ENCODE peak calls at places on chromosomes 13 and 19, in eight cellular contexts. I, Q, F, Y, U, N, E and V are unnamed samples.

GRCh38 chr19:47714339-47714738 is 1.1 kb downstream of the EHD2 start:
- DNase-seq in E (no peak), I (no peak), F (no peak), U (no peak), Y (no peak), Q (no peak), N (no peak), V (no peak)

GRCh38 chr19:6587093-6587820 is 3.7 kb downstream of the CD70 start:
- DNase-seq in U (no peak), Q (no peak), F (no peak), E (no peak), N (peak), Y (no peak), I (peak), V (no peak)

GRCh38 chr13:27965343-27965739 is 3.8 kb downstream of the CDX2 start:
- DNase-seq in N (no peak), E (no peak), U (no peak), F (no peak), Y (no peak), Q (no peak), I (no peak), V (no peak)

GRCh38 chr13:51923983-51924539 is 62.3 kb downstream of the CCDC70 start:
- DNase-seq in I (no peak), N (peak), Q (no peak), U (no peak), Y (no peak), F (no peak), E (no peak), V (no peak)

GRCh38 chr19:51799311-51799997 is 4.5 kb downstream of the FPR3 start:
- DNase-seq in I (peak), Y (peak), Q (peak), N (no peak), U (no peak), E (peak), F (peak), V (peak)

GRCh38 chr19:51142119-51142518 is at the start of gene SIGLEC7:
- DNase-seq in Q (peak), Y (no peak), U (no peak), E (peak), N (no peak), F (peak), I (no peak), V (no peak)

GRCh38 chr19:58381460-58382220 is 810 bp upstream of the ZNF837 start:
- DNase-seq in F (peak), N (no peak), E (no peak), Y (no peak), Q (no peak), U (no peak), I (no peak), V (no peak)

GRCh38 chr13:107339209-107339608 is 771.3 kb upstream of the ARGLU1 start:
- DNase-seq in U (no peak), Q (no peak), I (no peak), E (no peak), Y (peak), F (no peak), N (no peak), V (no peak)

GRCh38 chr13:113490496-113491417 is at the start of gene DCUN1D2:
- DNase-seq in I (peak), Q (peak), U (peak), F (peak), Y (peak), N (peak), E (peak), V (peak)

GRCh38 chr19:48644839-48645651 is 942 bp downstream of the CA11 start:
- DNase-seq in F (peak), E (peak), U (peak), Y (peak), Q (peak), N (peak), I (peak), V (peak)

GRCh38 chr19:51019544-51019925 is at the start of gene KLK10:
- DNase-seq in I (no peak), Y (no peak), Q (no peak), N (no peak), E (no peak), U (no peak), F (no peak), V (no peak)

GRCh38 chr19:46251415-46251814 is 21.9 kb downstream of the IGFL1 start:
- DNase-seq in Q (no peak), E (no peak), Y (no peak), N (no peak), F (no peak), U (no peak), I (no peak), V (peak)

GRCh38 chr13:25840261-25840660 is 211.6 kb downstream of the SHISA2 start:
- DNase-seq in U (no peak), E (no peak), Y (peak), N (no peak), Q (no peak), F (no peak), I (peak), V (no peak)

GRCh38 chr13:44263920-44264610 is 109.6 kb upstream of the SERP2 start:
- DNase-seq in U (no peak), E (no peak), Y (peak), F (no peak), I (no peak), N (no peak), Q (peak), V (no peak)

GRCh38 chr13:26377038-26377437 is 123.1 kb downstream of the CDK8 start:
- DNase-seq in U (peak), Y (peak), N (peak), F (no peak), I (peak), Q (no peak), E (peak), V (peak)

GRCh38 chr13:48542138-48542537 is 9.3 kb upstream of the RCBTB2 start:
- DNase-seq in F (no peak), I (no peak), Y (no peak), E (no peak), U (no peak), Q (no peak), N (no peak), V (no peak)

GRCh38 chr13:106182404-106182803 is 353.1 kb downstream of the EFNB2 start:
- DNase-seq in Y (peak), N (no peak), F (no peak), E (no peak), I (peak), Q (no peak), U (no peak), V (no peak)

GRCh38 chr13:105627270-105627669 is 908.2 kb downstream of the EFNB2 start:
- DNase-seq in U (no peak), F (no peak), I (no peak), N (no peak), Q (no peak), Y (peak), E (no peak), V (no peak)

GRCh38 chr19:35262101-35262761 is 6.5 kb upstream of the USF2 start:
- DNase-seq in N (no peak), I (no peak), E (peak), Q (no peak), F (peak), Y (no peak), U (no peak), V (no peak)

DNA sequence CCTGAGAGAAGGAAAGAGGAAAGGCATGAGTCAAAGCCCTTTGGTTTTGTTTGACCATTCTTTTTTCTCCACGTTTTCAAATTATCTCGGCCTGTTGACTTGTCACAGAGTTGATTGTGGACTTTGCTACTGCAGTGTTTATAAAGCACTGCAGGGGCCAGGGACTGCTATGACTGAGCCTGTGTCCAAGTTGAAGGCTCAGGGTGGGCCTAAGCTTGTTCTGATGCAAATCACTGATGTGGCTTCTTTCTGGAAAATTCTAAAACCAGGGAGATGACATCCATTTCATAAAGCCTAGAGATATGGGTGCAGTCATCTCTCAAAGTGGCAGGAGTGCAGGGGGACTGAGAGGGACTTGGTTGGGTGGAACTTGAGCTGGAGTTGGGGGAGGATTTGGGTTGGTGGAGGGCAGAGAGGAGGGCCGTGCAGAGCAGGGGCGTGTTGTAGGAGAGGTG is 1.2 kb upstream of the CXCL17 start:
- DNase-seq in F (no peak), N (no peak), U (no peak), Q (no peak), E (no peak), I (no peak), Y (no peak), V (no peak)
- H3K27ac ChIP-seq in F (peak), N (no peak), U (no peak), Q (no peak), E (no peak), I (no peak), Y (no peak), V (no peak)

GRCh38 chr19:32373614-32374295 is 28.3 kb downstream of the ZNF507 start:
- DNase-seq in U (no peak), E (no peak), Q (no peak), N (no peak), F (no peak), Y (peak), I (peak), V (peak)
- H3K27ac ChIP-seq in U (no peak), E (peak), Q (no peak), N (no peak), F (peak), Y (peak), I (no peak), V (peak)

GRCh38 chr13:101488734-101489133 is 36.3 kb downstream of the ITGBL1 start:
- DNase-seq in U (no peak), F (no peak), N (no peak), E (no peak), Q (no peak), Y (no peak), I (no peak), V (no peak)
- H3K27ac ChIP-seq in U (no peak), F (no peak), N (no peak), E (no peak), Q (no peak), Y (no peak), I (no peak), V (no peak)

DNA sequence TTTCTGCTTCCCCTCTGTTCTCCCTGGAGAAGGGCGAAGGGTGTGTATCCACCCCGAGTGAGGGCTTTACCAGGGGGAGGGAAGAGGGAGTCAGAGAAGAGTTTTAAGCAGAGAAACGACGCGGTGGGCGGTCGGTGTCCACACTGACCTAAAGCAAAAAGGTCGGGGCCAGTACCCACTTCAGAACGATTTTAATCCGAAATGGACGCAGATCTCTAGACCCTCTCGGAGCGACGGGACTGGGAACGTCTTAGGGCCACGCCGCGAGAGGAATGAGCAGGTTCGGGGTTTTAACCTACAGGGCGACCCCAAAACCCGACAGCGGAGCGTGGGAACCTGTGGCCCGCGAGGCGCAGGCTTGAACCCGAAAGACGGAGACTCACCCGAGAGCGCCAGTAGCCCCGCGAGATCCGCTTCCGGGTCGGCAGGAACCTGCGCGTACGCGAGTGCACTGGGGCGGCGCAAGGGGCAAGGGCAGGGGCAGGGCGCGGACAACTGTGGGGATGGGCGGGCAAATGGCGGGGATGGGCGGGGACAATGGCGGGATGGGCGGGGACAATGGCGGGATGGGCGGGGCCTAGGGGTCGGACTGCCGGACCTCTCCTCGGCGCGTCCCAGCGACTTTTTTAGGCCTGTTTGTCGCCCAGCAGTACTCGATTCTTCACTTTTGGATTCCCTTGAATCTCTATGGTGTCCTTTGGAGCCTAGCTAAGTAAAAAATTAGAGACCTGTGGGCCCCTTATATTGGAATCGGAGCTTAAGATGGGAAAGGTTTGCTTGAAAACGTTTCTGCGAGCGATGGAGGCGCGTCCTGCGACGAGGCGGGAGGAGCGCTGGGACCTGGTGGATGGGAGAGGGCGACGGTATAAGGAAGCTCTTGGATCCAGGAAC is at the start of gene ZNF677:
- DNase-seq in F (peak), Y (peak), E (peak), I (peak), N (peak), U (peak), Q (peak), V (peak)
- H3K27ac ChIP-seq in F (peak), Y (peak), E (peak), I (no peak), N (no peak), U (no peak), Q (peak), V (no peak)

GRCh38 chr19:1411255-1412191 is 4.1 kb downstream of the DAZAP1 start:
- DNase-seq in I (peak), F (peak), N (no peak), U (no peak), E (peak), Q (no peak), Y (peak), V (peak)

GRCh38 chr19:1410789-1411188 is 3.4 kb downstream of the DAZAP1 start:
- DNase-seq in U (no peak), N (no peak), Y (no peak), I (no peak), F (peak), E (no peak), Q (no peak), V (no peak)

GRCh38 chr19:1410136-1410786 is 2.9 kb downstream of the DAZAP1 start:
- DNase-seq in I (no peak), U (no peak), E (no peak), Y (peak), N (no peak), Q (no peak), F (no peak), V (no peak)

GRCh38 chr19:1412323-1412923 is 5.0 kb downstream of the DAZAP1 start:
- DNase-seq in I (no peak), F (peak), Y (no peak), N (no peak), E (no peak), U (no peak), Q (no peak), V (no peak)

DNA sequence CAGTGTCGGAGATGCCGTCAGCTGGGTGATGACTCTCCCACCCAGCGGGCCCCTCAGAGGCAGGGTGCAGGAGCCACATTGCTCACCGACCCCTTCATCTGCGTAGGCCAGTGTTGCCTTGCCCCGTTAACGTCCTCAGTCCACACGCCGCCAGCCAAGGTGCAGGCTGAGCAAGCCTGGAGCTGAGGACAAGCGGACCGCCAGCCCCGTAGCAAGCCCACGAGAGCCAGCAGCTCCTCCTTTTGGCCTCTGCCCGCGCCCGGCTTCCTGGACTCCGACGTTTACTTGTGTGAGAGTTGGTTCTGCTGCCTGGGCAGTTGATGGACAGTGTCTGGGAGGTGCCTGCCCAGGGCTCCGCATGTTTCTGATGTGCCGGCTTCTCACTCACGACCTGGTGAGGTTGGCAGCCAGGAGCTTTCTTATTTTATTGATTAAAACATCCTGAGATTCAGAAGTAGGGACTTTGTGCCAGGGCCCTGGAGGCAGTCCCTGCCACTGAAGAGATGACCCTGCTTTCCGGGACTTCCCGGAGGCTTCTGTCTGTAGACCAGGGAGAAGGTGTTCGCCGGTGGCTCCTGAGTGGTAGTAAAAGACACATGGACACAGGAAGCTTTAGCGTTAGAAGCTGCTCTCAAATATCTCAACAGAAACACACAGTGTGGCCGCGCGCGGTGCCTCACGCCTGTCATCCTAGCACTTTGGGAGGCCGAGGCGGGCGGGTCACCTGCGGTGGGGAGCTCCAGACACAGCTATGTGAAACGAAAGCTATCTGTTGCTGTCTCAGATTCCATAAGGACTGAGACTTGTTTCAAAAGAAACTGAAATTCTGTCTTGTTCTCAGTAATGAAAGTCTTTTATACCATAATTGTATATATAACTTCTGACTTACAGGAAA is 5.9 kb downstream of the DAZAP1 start:
- DNase-seq in Y (no peak), E (no peak), Q (no peak), I (no peak), U (no peak), F (peak), N (no peak), V (no peak)
- H3K27ac ChIP-seq in Y (peak), E (no peak), Q (no peak), I (peak), U (no peak), F (no peak), N (peak), V (no peak)

GRCh38 chr13:99883805-99884204 is 87.8 kb downstream of the ZIC5 start:
- DNase-seq in N (no peak), E (no peak), Q (no peak), Y (no peak), I (no peak), F (no peak), U (no peak), V (no peak)
- H3K27ac ChIP-seq in N (no peak), E (no peak), Q (no peak), Y (no peak), I (no peak), F (no peak), U (no peak), V (no peak)

GRCh38 chr13:39875583-39875982 is 220.1 kb downstream of the COG6 start:
- DNase-seq in F (no peak), E (peak), Q (no peak), I (no peak), U (no peak), N (no peak), Y (no peak), V (no peak)

GRCh38 chr13:39876258-39876657 is 220.8 kb downstream of the COG6 start:
- DNase-seq in F (no peak), Q (no peak), E (no peak), Y (peak), U (no peak), N (no peak), I (peak), V (peak)

GRCh38 chr13:39875111-39875510 is 219.6 kb downstream of the COG6 start:
- DNase-seq in E (no peak), I (no peak), U (no peak), F (no peak), N (no peak), Q (no peak), Y (no peak), V (no peak)

GRCh38 chr13:39877134-39877533 is 221.7 kb downstream of the COG6 start:
- DNase-seq in Y (no peak), I (no peak), U (no peak), F (no peak), E (peak), Q (no peak), N (no peak), V (no peak)

DNA sequence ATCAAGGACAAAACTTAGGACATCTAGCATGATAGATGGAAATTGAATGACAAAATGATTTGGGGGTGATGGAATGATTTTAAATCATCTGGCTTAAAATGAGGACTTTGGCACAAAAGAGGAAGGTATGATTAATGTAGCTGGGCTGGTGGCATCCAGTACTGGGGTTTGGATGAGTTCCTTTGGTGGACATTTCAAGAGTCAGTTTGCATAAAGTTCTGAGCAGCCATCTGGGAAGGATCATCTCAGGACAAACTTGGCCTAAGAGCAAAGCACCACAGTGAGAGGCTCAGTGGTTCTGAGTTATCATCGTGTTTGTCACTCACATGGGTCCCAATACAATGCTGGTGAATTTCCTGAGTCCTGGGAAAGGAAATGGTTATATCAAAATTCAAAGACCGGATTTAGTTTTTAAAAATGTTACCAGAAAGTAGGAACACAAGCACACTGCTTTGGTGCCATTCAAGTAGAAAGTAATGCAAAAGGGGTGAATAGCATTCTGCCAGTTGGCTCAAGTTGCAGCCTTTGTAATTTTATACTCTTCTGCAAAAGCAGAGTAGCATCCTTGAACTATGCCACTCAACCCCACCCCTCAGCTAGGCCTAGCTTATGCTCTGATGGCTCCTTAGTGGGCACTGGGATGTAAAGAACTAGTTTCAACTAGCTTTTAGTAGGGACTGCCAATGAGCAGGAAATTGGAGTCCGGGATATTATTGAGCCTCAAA is 219.0 kb downstream of the COG6 start:
- DNase-seq in E (no peak), N (no peak), Y (no peak), U (no peak), I (no peak), Q (no peak), F (no peak), V (no peak)
- H3K27ac ChIP-seq in E (no peak), N (no peak), Y (no peak), U (no peak), I (no peak), Q (no peak), F (no peak), V (no peak)

DNA sequence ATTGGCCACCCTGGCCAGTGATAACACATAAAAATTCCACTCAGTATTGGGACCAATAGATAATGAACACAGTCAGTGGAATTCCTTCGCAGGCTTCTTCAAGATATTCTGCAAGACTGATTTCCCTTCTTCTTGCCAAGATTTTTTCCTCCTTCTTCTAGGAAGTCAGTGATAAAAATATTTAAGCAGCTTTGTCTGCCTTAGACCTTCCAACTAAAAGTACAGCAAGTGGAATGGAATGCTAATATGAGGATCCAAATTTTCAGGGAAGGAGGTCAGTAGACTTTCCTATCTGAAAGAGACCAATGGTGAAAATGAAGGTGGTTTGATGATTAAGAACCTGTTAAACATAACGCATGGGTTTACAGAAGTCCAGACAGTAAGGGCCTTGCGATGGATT is 9.6 kb downstream of the STARD13 start:
- DNase-seq in E (no peak), N (no peak), F (no peak), Q (no peak), Y (peak), I (no peak), U (no peak), V (no peak)
- H3K27ac ChIP-seq in E (no peak), N (no peak), F (peak), Q (no peak), Y (no peak), I (peak), U (no peak), V (no peak)